ENCODE peak calls at places on chromosomes 13 and 19, in four cellular contexts. C is left ventricle myocardium inferior; Q is effector memory CD4-positive, alpha-beta T cell; L is mammary epithelial cell. H is an unnamed sample. For H3K4me1, the result is how much of the 10 kb centered on the place peaks cover.

GRCh38 chr13:75770164-75771145 is 134.3 kb downstream of the LMO7 start:
- DNase-seq in L (no peak), C (no peak), Q (no peak), H (no peak)

GRCh38 chr19:46670874-46671273 is 9.9 kb upstream of the DACT3 start:
- DNase-seq in L (no peak), C (no peak), Q (no peak), H (no peak)

GRCh38 chr13:39777527-39778061 is 122.1 kb downstream of the COG6 start:
- DNase-seq in C (no peak), L (peak), Q (no peak), H (peak)

GRCh38 chr13:34941436-34941834 is 635 bp upstream of the NBEA start:
- DNase-seq in Q (no peak), L (no peak), C (no peak), H (no peak)

GRCh38 chr13:87058786-87059329 is 612.3 kb upstream of the SLITRK5 start:
- DNase-seq in C (no peak), Q (no peak), L (no peak), H (no peak)

GRCh38 chr13:21124853-21125252 is 51.5 kb downstream of the SKA3 start:
- DNase-seq in L (no peak), Q (no peak), C (no peak), H (peak)

GRCh38 chr19:42511340-42511739 is 16.9 kb downstream of the CEACAM1 start:
- DNase-seq in L (no peak), Q (no peak), C (no peak), H (no peak)

GRCh38 chr19:16898306-16899015 is 9.7 kb downstream of the F2RL3 start:
- DNase-seq in C (no peak), L (no peak), Q (no peak), H (no peak)

GRCh38 chr13:46896346-46897138 is at the start of gene HTR2A:
- DNase-seq in Q (no peak), C (peak), L (peak), H (no peak)

GRCh38 chr19:5403968-5404640 is 51.1 kb upstream of the ZNRF4 start:
- DNase-seq in Q (peak), C (peak), L (peak), H (peak)

GRCh38 chr19:44848805-44849457 is 2.8 kb downstream of the NECTIN2 start:
- DNase-seq in Q (no peak), L (no peak), C (no peak), H (no peak)

GRCh38 chr13:29583073-29583785 is 12.3 kb downstream of the SLC7A1 start:
- DNase-seq in C (no peak), Q (no peak), L (peak), H (peak)

GRCh38 chr13:22931576-22931975 is 249.2 kb upstream of the SGCG start:
- DNase-seq in C (no peak), Q (no peak), L (no peak), H (no peak)

GRCh38 chr13:44322928-44323327 is 50.7 kb upstream of the SERP2 start:
- DNase-seq in L (peak), Q (no peak), C (no peak), H (no peak)

GRCh38 chr13:49641810-49642291 is 13.5 kb downstream of the ARL11 start:
- DNase-seq in C (peak), Q (no peak), L (peak), H (no peak)

GRCh38 chr13:101481421-101481820 is 28.9 kb downstream of the ITGBL1 start:
- DNase-seq in Q (no peak), C (no peak), L (no peak), H (no peak)

GRCh38 chr13:37648604-37649003 is 50.0 kb upstream of the POSTN start:
- DNase-seq in L (peak), Q (no peak), C (no peak), H (no peak)

GRCh38 chr13:50847501-50847900 is 4.0 kb upstream of the DLEU7 start:
- DNase-seq in C (no peak), L (no peak), Q (no peak), H (no peak)

GRCh38 chr19:29603308-29603707 is 2.8 kb upstream of the POP4 start:
- DNase-seq in Q (no peak), L (no peak), C (no peak), H (no peak)

GRCh38 chr13:97185751-97186150 is 36.4 kb upstream of the MBNL2 start:
- DNase-seq in Q (no peak), L (no peak), C (no peak), H (no peak)

GRCh38 chr13:47478985-47479384 is 522.1 kb downstream of the SUCLA2 start:
- DNase-seq in Q (no peak), L (no peak), C (peak), H (no peak)

GRCh38 chr13:51689597-51689996 is 105.3 kb downstream of the WDFY2 start:
- DNase-seq in L (peak), C (no peak), Q (no peak), H (no peak)

GRCh38 chr19:40639638-40639982 is 38.4 kb downstream of the LTBP4 start:
- DNase-seq in Q (no peak), C (no peak), L (no peak), H (no peak)

GRCh38 chr19:13705928-13706447 is 58.3 kb upstream of the MRI1 start:
- DNase-seq in L (no peak), C (no peak), Q (no peak), H (no peak)

GRCh38 chr19:54515156-54515555 is 12.5 kb downstream of the LAIR2 start:
- DNase-seq in L (no peak), Q (no peak), C (no peak), H (no peak)

GRCh38 chr13:51064753-51065152 is 46.3 kb downstream of the C13orf42 start:
- DNase-seq in C (no peak), Q (no peak), L (no peak), H (no peak)

GRCh38 chr19:18345296-18345695 is 4.9 kb downstream of the PGPEP1 start:
- DNase-seq in C (no peak), L (no peak), Q (no peak), H (no peak)

GRCh38 chr19:5717215-5717614 is 2.7 kb downstream of the LONP1 start:
- DNase-seq in C (no peak), Q (no peak), L (no peak), H (no peak)

GRCh38 chr13:30404207-30404606 is 18.1 kb upstream of the UBE2L5 start:
- DNase-seq in L (no peak), Q (no peak), C (no peak), H (no peak)

GRCh38 chr13:26500618-26501320 is 56.7 kb upstream of the WASF3 start:
- DNase-seq in L (no peak), C (no peak), Q (no peak), H (no peak)

DNA sequence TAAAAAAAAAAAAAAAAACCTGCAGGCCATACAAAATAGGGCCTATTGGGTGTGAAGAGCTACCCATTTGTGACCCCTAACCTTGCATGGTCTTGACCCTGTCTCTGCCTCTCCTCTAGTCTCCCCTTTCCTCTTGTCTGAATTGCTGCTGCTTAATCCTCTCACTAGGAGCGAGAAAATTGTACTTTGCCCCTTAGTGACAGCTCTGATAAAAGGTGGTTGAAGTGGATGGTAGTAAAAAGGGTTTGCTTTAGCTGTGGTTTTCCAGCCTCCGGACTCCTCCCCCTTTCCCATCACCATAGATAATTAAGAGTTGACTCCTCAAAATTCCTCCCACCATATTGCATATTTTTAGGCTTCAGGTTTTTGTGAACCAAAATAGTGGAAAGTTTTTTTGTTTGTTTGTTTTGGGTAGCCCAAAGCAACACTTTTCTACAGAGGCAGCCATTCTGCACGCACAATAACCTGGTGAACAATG is 23.5 kb downstream of the ACTN4 start:
- DNase-seq in C (no peak), L (no peak), Q (no peak), H (no peak)
- H3K4me1 ChIP-seq in C (half or more), L (half or more), Q (half or more), H (half or more)

GRCh38 chr13:58950911-58951310 is 1212.8 kb downstream of the DIAPH3 start:
- DNase-seq in L (no peak), Q (no peak), C (no peak), H (no peak)

GRCh38 chr13:58960909-58961308 is 1202.8 kb downstream of the DIAPH3 start:
- DNase-seq in C (no peak), Q (no peak), L (no peak), H (no peak)

GRCh38 chr13:58953638-58954037 is 1210.1 kb downstream of the DIAPH3 start:
- DNase-seq in L (no peak), Q (no peak), C (no peak), H (no peak)

GRCh38 chr13:58955546-58956385 is 1208.0 kb downstream of the DIAPH3 start:
- DNase-seq in L (no peak), Q (no peak), C (no peak), H (no peak)
- H3K4me1 ChIP-seq in L (under half), Q (under half), C (under half), H (under half)

DNA sequence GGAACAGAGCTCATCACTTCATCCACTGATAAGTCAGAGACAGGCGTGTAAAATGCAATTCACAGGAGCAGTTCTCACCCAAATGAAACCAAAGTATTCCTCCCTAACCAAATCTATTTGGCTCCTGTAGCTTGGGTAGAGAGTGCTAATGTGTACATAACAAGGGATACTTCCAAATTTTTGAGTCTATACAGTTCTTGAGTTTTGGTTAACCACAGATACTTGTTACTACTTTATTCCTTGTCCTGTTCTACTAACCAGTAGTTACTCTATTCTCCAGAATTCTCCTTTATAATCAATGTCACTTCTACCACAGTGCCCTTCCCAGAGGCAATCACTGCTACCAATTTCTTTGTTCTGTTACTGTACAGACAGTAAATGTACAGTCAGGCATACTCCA is 57.3 kb downstream of the ELF1 start:
- DNase-seq in L (no peak), C (no peak), Q (no peak), H (no peak)
- H3K4me1 ChIP-seq in L (under half), C (half or more), Q (under half), H (under half)

GRCh38 chr13:110242615-110243014 is 64.3 kb downstream of the COL4A1 start:
- DNase-seq in L (no peak), C (no peak), Q (no peak), H (no peak)
- H3K4me1 ChIP-seq in L (under half), C (half or more), Q (under half), H (half or more)

GRCh38 chr19:15293751-15294505 is 38.4 kb downstream of the BRD4 start:
- DNase-seq in Q (no peak), C (no peak), L (no peak), H (no peak)

GRCh38 chr19:15291666-15292065 is 40.7 kb downstream of the BRD4 start:
- DNase-seq in Q (no peak), C (no peak), L (no peak), H (no peak)

GRCh38 chr19:15294591-15294990 is 37.7 kb downstream of the BRD4 start:
- DNase-seq in C (peak), Q (no peak), L (no peak), H (no peak)

GRCh38 chr19:15292140-15292539 is 40.2 kb downstream of the BRD4 start:
- DNase-seq in C (no peak), Q (no peak), L (no peak), H (no peak)

DNA sequence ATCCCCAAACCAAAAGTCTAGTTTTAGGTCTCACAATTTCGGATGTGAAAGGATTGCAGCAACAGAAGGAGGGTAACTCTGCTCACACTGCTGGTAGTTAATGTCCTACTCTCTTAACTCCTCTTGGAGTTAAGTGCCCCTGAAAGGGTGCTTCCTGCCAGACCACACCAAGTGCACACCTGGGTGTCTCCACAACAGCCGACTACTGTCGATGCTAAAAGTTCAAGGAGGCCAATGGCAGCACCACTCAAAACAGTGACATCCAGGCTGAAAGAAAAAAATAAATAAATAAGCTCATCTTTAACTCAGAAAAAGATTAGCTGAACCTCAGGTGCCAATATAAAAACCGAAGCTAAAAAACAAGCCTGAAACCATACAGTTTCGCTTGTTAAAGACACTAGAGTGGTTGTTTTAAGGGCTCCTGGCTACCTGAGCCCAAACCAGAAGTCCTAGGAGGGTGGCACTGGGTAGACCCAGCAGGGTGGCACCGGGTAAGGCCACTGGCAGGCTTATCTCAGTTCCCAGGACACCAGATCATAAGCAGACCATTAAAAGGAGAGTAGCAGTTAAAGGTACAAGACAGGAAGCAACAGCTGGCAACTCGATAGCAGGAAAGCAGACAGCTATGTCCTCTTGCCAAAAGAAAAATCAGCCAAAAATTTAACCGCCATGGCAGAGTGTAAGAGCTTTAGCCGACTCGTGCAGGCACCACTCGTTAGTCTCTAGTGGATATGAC is 39.3 kb downstream of the BRD4 start:
- DNase-seq in L (no peak), Q (no peak), C (no peak), H (no peak)
- H3K4me1 ChIP-seq in L (half or more), Q (half or more), C (half or more), H (under half)

GRCh38 chr19:10289167-10289835 is 451 bp upstream of the ICAM5 start:
- DNase-seq in L (no peak), C (no peak), Q (peak), H (peak)
- H3K4me1 ChIP-seq in L (half or more), C (half or more), Q (half or more), H (under half)

H was measured in SJSA1.